ENCODE peak calls at places on chromosomes 5 and 9, in four cellular contexts. M, E, W and O are unnamed samples.

GRCh38 chr9:83449981-83450380 is 88.2 kb downstream of the FRMD3 start:
- DNase-seq in M (no peak), E (no peak), W (no peak), O (no peak)

GRCh38 chr9:138101444-138102234 is 224.1 kb downstream of the CACNA1B start:
- DNase-seq in M (no peak), E (no peak), W (no peak), O (no peak)

GRCh38 chr9:84408416-84408815 is 67.9 kb upstream of the SLC28A3 start:
- DNase-seq in M (no peak), E (no peak), W (no peak), O (no peak)

GRCh38 chr5:116510525-116510924 is 64.1 kb downstream of the SEMA6A start:
- DNase-seq in M (no peak), E (no peak), W (no peak), O (no peak)

GRCh38 chr9:103798620-103799019 is 295.5 kb upstream of the SMC2 start:
- DNase-seq in M (no peak), E (no peak), W (no peak), O (no peak)

GRCh38 chr5:116389601-116390000 is 185.0 kb downstream of the SEMA6A start:
- DNase-seq in M (no peak), E (no peak), W (no peak), O (no peak)

GRCh38 chr9:76297721-76298239 is 96.4 kb downstream of the RFK start:
- DNase-seq in M (no peak), E (no peak), W (no peak), O (peak)

GRCh38 chr9:35945341-35946018 is 12.5 kb downstream of the OR2S2 start:
- DNase-seq in M (peak), E (peak), W (no peak), O (peak)

GRCh38 chr5:57662991-57663390 is 180.4 kb upstream of the ACTBL2 start:
- DNase-seq in M (no peak), E (no peak), W (no peak), O (no peak)

GRCh38 chr5:99032234-99033013 is 103.6 kb upstream of the CHD1 start:
- DNase-seq in M (peak), E (peak), W (peak), O (peak)

GRCh38 chr9:98142925-98143481 is 24.0 kb upstream of the TRIM14 start:
- DNase-seq in M (no peak), E (no peak), W (no peak), O (no peak)

GRCh38 chr5:147391781-147392180 is 118.1 kb downstream of the DPYSL3 start:
- DNase-seq in M (peak), E (peak), W (no peak), O (peak)

GRCh38 chr9:91220491-91221135 is 141.1 kb downstream of the AUH start:
- DNase-seq in M (no peak), E (no peak), W (no peak), O (no peak)

GRCh38 chr5:7642029-7642428 is 208.9 kb downstream of the CFAP90 start:
- DNase-seq in M (no peak), E (no peak), W (no peak), O (no peak)

GRCh38 chr5:148268556-148268955 is at the start of gene SPINK13:
- DNase-seq in M (no peak), E (peak), W (no peak), O (no peak)

GRCh38 chr5:51465165-51465564 is 81.9 kb downstream of the ISL1 start:
- DNase-seq in M (no peak), E (no peak), W (no peak), O (no peak)